ENCODE peak calls at places on chromosomes 16 and 17, in eight cellular contexts. One of them, this sample, is unnamed.

GRCh38 chr17:70074991-70075390 is at the start of gene KCNJ16:
- DNase-seq in effector CD4-positive, alpha-beta T cell: no peak
- DNase-seq in T-helper 2 cell: no peak
- DNase-seq in right cardiac atrium: no peak
- DNase-seq in B cell: no peak
- DNase-seq in NCI-H446 treated with DMSO at 0.1 percent for 48 hours: no peak
- DNase-seq in stimulated activated CD8-positive, alpha-beta memory T cell treated with anti-CD3 and anti-CD28 coated beads, Interleukin-7, amount 100 ng/mL, for 1 hour: no peak
- DNase-seq in kidney epithelial cell: peak
- DNase-seq in this sample: no peak

GRCh38 chr17:70187383-70187782 is 18.1 kb downstream of the KCNJ2 start:
- DNase-seq in effector CD4-positive, alpha-beta T cell: no peak
- DNase-seq in T-helper 2 cell: no peak
- DNase-seq in right cardiac atrium: no peak
- DNase-seq in B cell: no peak
- DNase-seq in NCI-H446 treated with DMSO at 0.1 percent for 48 hours: no peak
- DNase-seq in stimulated activated CD8-positive, alpha-beta memory T cell treated with anti-CD3 and anti-CD28 coated beads, Interleukin-7, amount 100 ng/mL, for 1 hour: no peak
- DNase-seq in kidney epithelial cell: no peak
- DNase-seq in this sample: peak

GRCh38 chr16:11308493-11309283 is 27.6 kb upstream of the PRM1 start:
- DNase-seq in effector CD4-positive, alpha-beta T cell: no peak
- DNase-seq in T-helper 2 cell: no peak
- DNase-seq in right cardiac atrium: no peak
- DNase-seq in B cell: peak
- DNase-seq in NCI-H446 treated with DMSO at 0.1 percent for 48 hours: no peak
- DNase-seq in stimulated activated CD8-positive, alpha-beta memory T cell treated with anti-CD3 and anti-CD28 coated beads, Interleukin-7, amount 100 ng/mL, for 1 hour: no peak
- DNase-seq in kidney epithelial cell: no peak
- DNase-seq in this sample: no peak

GRCh38 chr17:75894049-75894742 is 2.6 kb downstream of the TRIM65 start:
- DNase-seq in effector CD4-positive, alpha-beta T cell: no peak
- DNase-seq in T-helper 2 cell: no peak
- DNase-seq in right cardiac atrium: peak
- DNase-seq in B cell: no peak
- DNase-seq in NCI-H446 treated with DMSO at 0.1 percent for 48 hours: no peak
- DNase-seq in stimulated activated CD8-positive, alpha-beta memory T cell treated with anti-CD3 and anti-CD28 coated beads, Interleukin-7, amount 100 ng/mL, for 1 hour: no peak
- DNase-seq in kidney epithelial cell: no peak
- DNase-seq in this sample: no peak

GRCh38 chr16:84913315-84913714 is 93.5 kb downstream of the CRISPLD2 start:
- DNase-seq in effector CD4-positive, alpha-beta T cell: no peak
- DNase-seq in T-helper 2 cell: no peak
- DNase-seq in right cardiac atrium: peak
- DNase-seq in B cell: no peak
- DNase-seq in NCI-H446 treated with DMSO at 0.1 percent for 48 hours: no peak
- DNase-seq in stimulated activated CD8-positive, alpha-beta memory T cell treated with anti-CD3 and anti-CD28 coated beads, Interleukin-7, amount 100 ng/mL, for 1 hour: no peak
- DNase-seq in kidney epithelial cell: no peak
- DNase-seq in this sample: no peak

GRCh38 chr16:80463303-80463702 is 77.5 kb upstream of the DYNLRB2 start:
- DNase-seq in effector CD4-positive, alpha-beta T cell: no peak
- DNase-seq in T-helper 2 cell: no peak
- DNase-seq in right cardiac atrium: no peak
- DNase-seq in B cell: no peak
- DNase-seq in NCI-H446 treated with DMSO at 0.1 percent for 48 hours: no peak
- DNase-seq in stimulated activated CD8-positive, alpha-beta memory T cell treated with anti-CD3 and anti-CD28 coated beads, Interleukin-7, amount 100 ng/mL, for 1 hour: no peak
- DNase-seq in kidney epithelial cell: no peak
- DNase-seq in this sample: no peak

GRCh38 chr16:79430129-79430789 is 170.3 kb downstream of the MAF start:
- DNase-seq in effector CD4-positive, alpha-beta T cell: no peak
- DNase-seq in T-helper 2 cell: no peak
- DNase-seq in right cardiac atrium: no peak
- DNase-seq in B cell: no peak
- DNase-seq in NCI-H446 treated with DMSO at 0.1 percent for 48 hours: no peak
- DNase-seq in stimulated activated CD8-positive, alpha-beta memory T cell treated with anti-CD3 and anti-CD28 coated beads, Interleukin-7, amount 100 ng/mL, for 1 hour: no peak
- DNase-seq in kidney epithelial cell: no peak
- DNase-seq in this sample: no peak

GRCh38 chr16:27706803-27707685 is 157.1 kb downstream of the KATNIP start:
- DNase-seq in effector CD4-positive, alpha-beta T cell: no peak
- DNase-seq in T-helper 2 cell: no peak
- DNase-seq in right cardiac atrium: no peak
- DNase-seq in B cell: no peak
- DNase-seq in NCI-H446 treated with DMSO at 0.1 percent for 48 hours: no peak
- DNase-seq in stimulated activated CD8-positive, alpha-beta memory T cell treated with anti-CD3 and anti-CD28 coated beads, Interleukin-7, amount 100 ng/mL, for 1 hour: no peak
- DNase-seq in kidney epithelial cell: no peak
- DNase-seq in this sample: no peak

GRCh38 chr17:69874220-69874670 is 200.8 kb upstream of the KCNJ16 start:
- DNase-seq in effector CD4-positive, alpha-beta T cell: no peak
- DNase-seq in T-helper 2 cell: no peak
- DNase-seq in right cardiac atrium: no peak
- DNase-seq in B cell: no peak
- DNase-seq in NCI-H446 treated with DMSO at 0.1 percent for 48 hours: no peak
- DNase-seq in stimulated activated CD8-positive, alpha-beta memory T cell treated with anti-CD3 and anti-CD28 coated beads, Interleukin-7, amount 100 ng/mL, for 1 hour: no peak
- DNase-seq in kidney epithelial cell: peak
- DNase-seq in this sample: peak

GRCh38 chr16:57862698-57863433 is 60.6 kb upstream of the KIFC3 start:
- DNase-seq in effector CD4-positive, alpha-beta T cell: no peak
- DNase-seq in T-helper 2 cell: no peak
- DNase-seq in right cardiac atrium: no peak
- DNase-seq in B cell: no peak
- DNase-seq in NCI-H446 treated with DMSO at 0.1 percent for 48 hours: no peak
- DNase-seq in stimulated activated CD8-positive, alpha-beta memory T cell treated with anti-CD3 and anti-CD28 coated beads, Interleukin-7, amount 100 ng/mL, for 1 hour: no peak
- DNase-seq in kidney epithelial cell: no peak
- DNase-seq in this sample: no peak

GRCh38 chr16:56408379-56409098 is 16.8 kb downstream of the AMFR start:
- DNase-seq in effector CD4-positive, alpha-beta T cell: no peak
- DNase-seq in T-helper 2 cell: no peak
- DNase-seq in right cardiac atrium: no peak
- DNase-seq in B cell: no peak
- DNase-seq in NCI-H446 treated with DMSO at 0.1 percent for 48 hours: no peak
- DNase-seq in stimulated activated CD8-positive, alpha-beta memory T cell treated with anti-CD3 and anti-CD28 coated beads, Interleukin-7, amount 100 ng/mL, for 1 hour: no peak
- DNase-seq in kidney epithelial cell: no peak
- DNase-seq in this sample: no peak

GRCh38 chr17:9179602-9180001 is 158.3 kb downstream of the NTN1 start:
- DNase-seq in effector CD4-positive, alpha-beta T cell: no peak
- DNase-seq in T-helper 2 cell: no peak
- DNase-seq in right cardiac atrium: no peak
- DNase-seq in B cell: no peak
- DNase-seq in NCI-H446 treated with DMSO at 0.1 percent for 48 hours: no peak
- DNase-seq in stimulated activated CD8-positive, alpha-beta memory T cell treated with anti-CD3 and anti-CD28 coated beads, Interleukin-7, amount 100 ng/mL, for 1 hour: no peak
- DNase-seq in kidney epithelial cell: no peak
- DNase-seq in this sample: no peak

GRCh38 chr17:80955078-80955477 is 36.6 kb upstream of the CHMP6 start:
- DNase-seq in effector CD4-positive, alpha-beta T cell: no peak
- DNase-seq in T-helper 2 cell: no peak
- DNase-seq in right cardiac atrium: peak
- DNase-seq in B cell: no peak
- DNase-seq in NCI-H446 treated with DMSO at 0.1 percent for 48 hours: no peak
- DNase-seq in stimulated activated CD8-positive, alpha-beta memory T cell treated with anti-CD3 and anti-CD28 coated beads, Interleukin-7, amount 100 ng/mL, for 1 hour: no peak
- DNase-seq in kidney epithelial cell: no peak
- DNase-seq in this sample: no peak

GRCh38 chr16:56350491-56351405 is 74.6 kb downstream of the AMFR start:
- DNase-seq in effector CD4-positive, alpha-beta T cell: no peak
- DNase-seq in T-helper 2 cell: no peak
- DNase-seq in right cardiac atrium: peak
- DNase-seq in B cell: no peak
- DNase-seq in NCI-H446 treated with DMSO at 0.1 percent for 48 hours: no peak
- DNase-seq in stimulated activated CD8-positive, alpha-beta memory T cell treated with anti-CD3 and anti-CD28 coated beads, Interleukin-7, amount 100 ng/mL, for 1 hour: no peak
- DNase-seq in kidney epithelial cell: no peak
- DNase-seq in this sample: no peak

GRCh38 chr16:52265446-52265861 is 281.5 kb downstream of the TOX3 start:
- DNase-seq in effector CD4-positive, alpha-beta T cell: no peak
- DNase-seq in T-helper 2 cell: no peak
- DNase-seq in right cardiac atrium: no peak
- DNase-seq in B cell: no peak
- DNase-seq in NCI-H446 treated with DMSO at 0.1 percent for 48 hours: no peak
- DNase-seq in stimulated activated CD8-positive, alpha-beta memory T cell treated with anti-CD3 and anti-CD28 coated beads, Interleukin-7, amount 100 ng/mL, for 1 hour: no peak
- DNase-seq in kidney epithelial cell: no peak
- DNase-seq in this sample: no peak

GRCh38 chr16:53433930-53434435 is 288 bp upstream of the RBL2 start:
- DNase-seq in effector CD4-positive, alpha-beta T cell: no peak
- DNase-seq in T-helper 2 cell: no peak
- DNase-seq in right cardiac atrium: peak
- DNase-seq in B cell: peak
- DNase-seq in NCI-H446 treated with DMSO at 0.1 percent for 48 hours: no peak
- DNase-seq in stimulated activated CD8-positive, alpha-beta memory T cell treated with anti-CD3 and anti-CD28 coated beads, Interleukin-7, amount 100 ng/mL, for 1 hour: no peak
- DNase-seq in kidney epithelial cell: no peak
- DNase-seq in this sample: peak